ENCODE peak calls at places on chromosomes 4 and X, in eight cellular contexts. One of them, this sample, is unnamed.

GRCh38 chr4:109025471-109026076 is 262.7 kb upstream of the ETNPPL start:
- DNase-seq in Caco-2: no peak
- DNase-seq in brain microvascular endothelial cell: no peak
- DNase-seq in heart right ventricle: no peak
- DNase-seq in neural progenitor cell: no peak
- DNase-seq in fibroblast of the aortic adventitia: no peak
- DNase-seq in left lung: no peak
- DNase-seq in IMR-90: no peak
- DNase-seq in this sample: no peak

GRCh38 chrX:3526084-3526483 is 179.6 kb upstream of the MXRA5 start:
- DNase-seq in IMR-90: peak; percentile 65
- DNase-seq in Caco-2: no peak
- DNase-seq in heart right ventricle: peak; percentile 5
- DNase-seq in left lung: no peak
- DNase-seq in brain microvascular endothelial cell: peak; percentile 47
- DNase-seq in neural progenitor cell: no peak
- DNase-seq in fibroblast of the aortic adventitia: no peak
- DNase-seq in this sample: peak; percentile 71

GRCh38 chrX:31224321-31225012 is 152.6 kb upstream of the FTHL17 start:
- DNase-seq in fibroblast of the aortic adventitia: no peak
- DNase-seq in Caco-2: no peak
- DNase-seq in brain microvascular endothelial cell: no peak
- DNase-seq in left lung: no peak
- DNase-seq in IMR-90: no peak
- DNase-seq in heart right ventricle: no peak
- DNase-seq in neural progenitor cell: no peak
- DNase-seq in this sample: no peak

GRCh38 chr4:99305638-99306380 is 15.0 kb upstream of the ADH1A start:
- DNase-seq in fibroblast of the aortic adventitia: peak; percentile 46
- DNase-seq in IMR-90: no peak
- DNase-seq in brain microvascular endothelial cell: no peak
- DNase-seq in left lung: no peak
- DNase-seq in Caco-2: no peak
- DNase-seq in heart right ventricle: no peak
- DNase-seq in neural progenitor cell: no peak
- DNase-seq in this sample: no peak

GRCh38 chr4:165723051-165723805 is 149.8 kb upstream of the TLL1 start:
- DNase-seq in fibroblast of the aortic adventitia: peak; percentile 39
- DNase-seq in IMR-90: no peak
- DNase-seq in heart right ventricle: no peak
- DNase-seq in neural progenitor cell: no peak
- DNase-seq in left lung: no peak
- DNase-seq in brain microvascular endothelial cell: no peak
- DNase-seq in Caco-2: no peak
- DNase-seq in this sample: peak; percentile 30

GRCh38 chr4:176198316-176198903 is 3.0 kb upstream of the SPATA4 start:
- DNase-seq in fibroblast of the aortic adventitia: no peak
- DNase-seq in Caco-2: no peak
- DNase-seq in IMR-90: no peak
- DNase-seq in brain microvascular endothelial cell: no peak
- DNase-seq in heart right ventricle: no peak
- DNase-seq in neural progenitor cell: peak; percentile 15
- DNase-seq in left lung: no peak
- DNase-seq in this sample: no peak

GRCh38 chr4:92236907-92237306 is 66.9 kb upstream of the GRID2 start:
- DNase-seq in fibroblast of the aortic adventitia: peak; percentile 73
- DNase-seq in left lung: no peak
- DNase-seq in brain microvascular endothelial cell: no peak
- DNase-seq in IMR-90: peak; percentile 77
- DNase-seq in neural progenitor cell: no peak
- DNase-seq in Caco-2: no peak
- DNase-seq in heart right ventricle: no peak
- DNase-seq in this sample: peak; percentile 29

GRCh38 chr4:25155957-25156356 is 4.3 kb downstream of the SEPSECS start:
- DNase-seq in neural progenitor cell: no peak
- DNase-seq in brain microvascular endothelial cell: no peak
- DNase-seq in heart right ventricle: no peak
- DNase-seq in IMR-90: no peak
- DNase-seq in left lung: no peak
- DNase-seq in fibroblast of the aortic adventitia: no peak
- DNase-seq in Caco-2: no peak
- DNase-seq in this sample: no peak

GRCh38 chrX:40922307-40922706 is 162.9 kb upstream of the USP9X start:
- DNase-seq in fibroblast of the aortic adventitia: peak; percentile 66
- DNase-seq in brain microvascular endothelial cell: peak; percentile 76
- DNase-seq in heart right ventricle: no peak
- DNase-seq in Caco-2: peak; percentile 48
- DNase-seq in left lung: no peak
- DNase-seq in neural progenitor cell: peak; percentile 68
- DNase-seq in IMR-90: peak; percentile 44
- DNase-seq in this sample: peak; percentile 63

GRCh38 chr4:74794341-74794801 is at the start of gene BTC:
- DNase-seq in fibroblast of the aortic adventitia: peak; percentile 7
- DNase-seq in brain microvascular endothelial cell: no peak
- DNase-seq in IMR-90: no peak
- DNase-seq in heart right ventricle: peak; percentile 18
- DNase-seq in neural progenitor cell: peak; percentile 24
- DNase-seq in left lung: peak; percentile 80
- DNase-seq in Caco-2: peak; percentile 63
- DNase-seq in this sample: peak; percentile 5

GRCh38 chr4:30537462-30537861 is 182.7 kb upstream of the PCDH7 start:
- DNase-seq in neural progenitor cell: no peak
- DNase-seq in heart right ventricle: no peak
- DNase-seq in IMR-90: peak; percentile 80
- DNase-seq in Caco-2: no peak
- DNase-seq in left lung: no peak
- DNase-seq in fibroblast of the aortic adventitia: peak; percentile 89
- DNase-seq in brain microvascular endothelial cell: peak; percentile 42
- DNase-seq in this sample: peak; percentile 75

GRCh38 chr4:186725422-186726149 is 1.9 kb upstream of the FAT1 start:
- DNase-seq in neural progenitor cell: peak; percentile 86
- DNase-seq in Caco-2: peak; percentile 72
- DNase-seq in left lung: peak; percentile 90
- DNase-seq in fibroblast of the aortic adventitia: peak; percentile 81
- DNase-seq in heart right ventricle: peak; percentile 73
- DNase-seq in IMR-90: peak; percentile 88
- DNase-seq in brain microvascular endothelial cell: peak; percentile 83
- DNase-seq in this sample: peak; percentile 84

DNA sequence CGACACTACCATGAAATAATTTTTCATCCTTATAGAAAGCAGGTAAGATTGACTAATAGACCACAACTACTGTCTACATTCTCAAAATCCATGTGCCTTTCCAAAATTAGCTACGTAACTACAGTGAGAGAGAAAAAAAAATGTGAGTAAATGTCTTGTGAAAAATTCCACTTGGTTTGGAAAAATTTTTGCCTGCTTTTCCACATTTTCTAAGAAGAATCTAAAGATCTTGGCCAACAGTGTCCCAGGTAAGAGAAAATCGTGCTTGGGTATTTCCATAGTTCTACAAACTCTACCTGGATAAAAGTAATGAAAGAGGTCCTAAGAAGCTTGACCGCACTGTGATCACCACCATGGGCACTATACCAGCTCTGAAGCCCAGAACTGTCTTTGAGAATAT is 1.4 kb upstream of the CLCN3 start:
- DNase-seq in heart right ventricle: no peak
- DNase-seq in Caco-2: no peak
- DNase-seq in neural progenitor cell: no peak
- DNase-seq in brain microvascular endothelial cell: no peak
- DNase-seq in fibroblast of the aortic adventitia: no peak
- DNase-seq in left lung: no peak
- DNase-seq in IMR-90: no peak
- DNase-seq in this sample: no peak
- H3K4me3 ChIP-seq in heart right ventricle: peak overlapping the region; percentile 72
- H3K4me3 ChIP-seq in Caco-2: peak overlapping the region; percentile 62
- H3K4me3 ChIP-seq in neural progenitor cell: peak overlapping the region; percentile 85
- H3K4me3 ChIP-seq in brain microvascular endothelial cell: no peak overlapping the region
- H3K4me3 ChIP-seq in fibroblast of the aortic adventitia: peak overlapping the region; percentile 90
- H3K4me3 ChIP-seq in left lung: no peak overlapping the region
- H3K4me3 ChIP-seq in IMR-90: no peak overlapping the region
- H3K4me3 ChIP-seq in this sample: no peak overlapping the region

GRCh38 chr4:48017108-48017527 is 546 bp downstream of the NIPAL1 start:
- DNase-seq in IMR-90: peak; percentile 66
- DNase-seq in fibroblast of the aortic adventitia: peak; percentile 58
- DNase-seq in Caco-2: peak; percentile 80
- DNase-seq in left lung: peak; percentile 83
- DNase-seq in neural progenitor cell: peak; percentile 61
- DNase-seq in heart right ventricle: peak; percentile 22
- DNase-seq in brain microvascular endothelial cell: peak; percentile 83
- DNase-seq in this sample: peak; percentile 72

GRCh38 chr4:48015216-48015615 is 1.3 kb downstream of the CNGA1 start:
- DNase-seq in IMR-90: no peak
- DNase-seq in left lung: no peak
- DNase-seq in Caco-2: no peak
- DNase-seq in heart right ventricle: no peak
- DNase-seq in brain microvascular endothelial cell: no peak
- DNase-seq in fibroblast of the aortic adventitia: no peak
- DNase-seq in neural progenitor cell: no peak
- DNase-seq in this sample: no peak

GRCh38 chr4:48018112-48018511 is 1.5 kb downstream of the NIPAL1 start:
- DNase-seq in Caco-2: no peak
- DNase-seq in left lung: no peak
- DNase-seq in heart right ventricle: no peak
- DNase-seq in brain microvascular endothelial cell: no peak
- DNase-seq in fibroblast of the aortic adventitia: no peak
- DNase-seq in neural progenitor cell: no peak
- DNase-seq in IMR-90: no peak
- DNase-seq in this sample: no peak

GRCh38 chr4:48015678-48016077 is 803 bp downstream of the CNGA1 start:
- DNase-seq in IMR-90: no peak
- DNase-seq in neural progenitor cell: no peak
- DNase-seq in brain microvascular endothelial cell: no peak
- DNase-seq in fibroblast of the aortic adventitia: no peak
- DNase-seq in heart right ventricle: no peak
- DNase-seq in left lung: no peak
- DNase-seq in Caco-2: no peak
- DNase-seq in this sample: no peak

DNA sequence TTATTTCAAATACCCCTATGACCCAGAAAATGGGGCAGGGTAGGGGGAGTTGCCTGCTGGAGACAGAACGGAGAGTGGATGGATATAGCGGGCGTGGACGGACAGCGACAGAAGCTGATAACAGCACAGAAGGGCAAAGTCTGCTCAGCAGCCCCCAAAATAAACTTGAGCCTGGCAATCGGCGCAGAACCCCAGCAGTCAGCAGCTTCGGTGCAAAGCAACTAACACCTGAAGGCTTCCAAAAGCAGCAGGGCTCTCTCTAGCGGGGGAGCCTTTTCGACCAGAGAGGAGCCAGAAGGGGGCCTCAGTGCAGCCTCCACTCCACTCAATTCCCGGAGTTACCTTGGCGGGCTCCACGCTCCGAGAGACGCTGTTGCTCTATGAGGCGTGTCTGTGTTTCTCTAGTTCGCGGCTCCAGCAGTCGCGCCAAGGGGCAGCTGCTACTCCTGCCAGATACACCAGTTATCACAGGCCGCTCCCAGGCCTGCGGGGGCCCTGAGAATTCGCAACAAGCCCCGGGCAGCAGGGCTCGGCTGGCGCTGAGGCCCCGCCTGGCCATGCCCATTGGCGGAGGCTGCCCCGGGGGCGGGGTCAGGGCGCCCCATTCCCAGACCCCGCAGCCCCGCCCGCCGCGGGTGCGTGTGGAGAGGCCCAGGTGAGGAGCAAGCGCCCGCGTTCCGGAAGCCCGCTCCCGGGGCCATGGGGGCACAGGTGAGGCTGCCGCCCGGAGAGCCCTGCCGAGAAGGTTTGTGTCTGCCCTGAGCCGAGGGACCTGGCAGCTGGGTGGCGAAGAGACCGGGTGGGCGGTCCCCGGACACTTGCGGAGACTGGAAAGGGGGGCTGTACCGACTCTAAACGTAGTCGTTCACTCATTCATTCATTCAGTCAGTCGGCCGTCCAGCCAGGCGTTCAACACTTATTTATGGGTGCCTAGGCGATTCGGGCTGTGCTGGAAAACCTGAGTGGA is at the start of the genes CNGA1 and NIPAL1:
- DNase-seq in neural progenitor cell: peak; percentile 94
- DNase-seq in brain microvascular endothelial cell: peak; percentile 66
- DNase-seq in Caco-2: peak; percentile 95
- DNase-seq in IMR-90: peak; percentile 23
- DNase-seq in left lung: peak; percentile 95
- DNase-seq in fibroblast of the aortic adventitia: peak; percentile 71
- DNase-seq in heart right ventricle: peak; percentile 50
- DNase-seq in this sample: peak; percentile 42
- TF ChIP-seq CTCF in neural progenitor cell: peak; percentile 51
- TF ChIP-seq CTCF in brain microvascular endothelial cell: peak; percentile 76
- TF ChIP-seq CTCF in Caco-2: no peak
- TF ChIP-seq CTCF in IMR-90: peak; percentile 28
- TF ChIP-seq CTCF in left lung: no peak
- TF ChIP-seq CTCF in fibroblast of the aortic adventitia: peak; percentile 53
- TF ChIP-seq CTCF in heart right ventricle: no peak
- TF ChIP-seq CTCF in this sample: peak; percentile 35

GRCh38 chr4:143286733-143287570 is 49.7 kb upstream of the GAB1 start:
- DNase-seq in IMR-90: peak; percentile 75
- DNase-seq in heart right ventricle: peak; percentile 13
- DNase-seq in left lung: no peak
- DNase-seq in fibroblast of the aortic adventitia: peak; percentile 83
- DNase-seq in Caco-2: no peak
- DNase-seq in neural progenitor cell: no peak
- DNase-seq in brain microvascular endothelial cell: peak; percentile 63
- DNase-seq in this sample: peak; percentile 75
- H3K4me3 ChIP-seq in IMR-90: no peak overlapping the region
- H3K4me3 ChIP-seq in heart right ventricle: no peak overlapping the region
- H3K4me3 ChIP-seq in left lung: no peak overlapping the region
- H3K4me3 ChIP-seq in fibroblast of the aortic adventitia: no peak overlapping the region
- H3K4me3 ChIP-seq in Caco-2: no peak overlapping the region
- H3K4me3 ChIP-seq in neural progenitor cell: no peak overlapping the region
- H3K4me3 ChIP-seq in brain microvascular endothelial cell: no peak overlapping the region
- H3K4me3 ChIP-seq in this sample: no peak overlapping the region

GRCh38 chr4:64718091-64718490 is 308.8 kb upstream of the TECRL start:
- DNase-seq in fibroblast of the aortic adventitia: peak; percentile 0
- DNase-seq in Caco-2: no peak
- DNase-seq in heart right ventricle: no peak
- DNase-seq in brain microvascular endothelial cell: no peak
- DNase-seq in neural progenitor cell: peak; percentile 14
- DNase-seq in left lung: no peak
- DNase-seq in IMR-90: no peak
- DNase-seq in this sample: peak; percentile 5

GRCh38 chr4:64715741-64716140 is 306.5 kb upstream of the TECRL start:
- DNase-seq in brain microvascular endothelial cell: no peak
- DNase-seq in fibroblast of the aortic adventitia: no peak
- DNase-seq in left lung: no peak
- DNase-seq in IMR-90: no peak
- DNase-seq in heart right ventricle: no peak
- DNase-seq in Caco-2: no peak
- DNase-seq in neural progenitor cell: no peak
- DNase-seq in this sample: no peak

DNA sequence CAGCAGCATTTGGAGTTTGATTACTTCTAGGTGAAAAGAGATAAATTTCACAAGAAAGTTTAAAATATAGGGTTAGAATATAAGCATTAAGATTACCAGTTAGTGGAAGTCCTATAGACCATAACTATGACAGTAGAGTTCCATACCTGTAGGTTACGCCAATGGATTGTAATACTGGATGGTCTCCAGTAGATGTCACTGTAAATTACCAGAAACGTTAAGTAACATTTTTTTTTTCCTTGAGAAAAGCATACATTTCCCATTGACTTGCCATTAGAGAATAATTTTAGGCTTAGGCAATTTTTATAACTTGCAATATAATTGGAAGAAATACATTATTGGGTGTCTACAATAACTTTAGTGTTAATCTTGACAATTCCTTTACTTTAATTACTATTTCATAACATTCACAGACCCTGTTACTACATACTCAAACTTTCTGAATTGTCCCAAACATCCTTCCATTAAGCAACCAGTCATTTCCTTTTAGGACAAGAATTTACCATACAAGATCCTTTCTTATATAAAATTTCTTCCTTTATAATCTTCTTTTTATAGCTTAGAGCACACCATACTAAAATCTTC is 304.1 kb upstream of the TECRL start:
- DNase-seq in heart right ventricle: no peak
- DNase-seq in left lung: no peak
- DNase-seq in fibroblast of the aortic adventitia: peak; percentile 31
- DNase-seq in Caco-2: no peak
- DNase-seq in brain microvascular endothelial cell: peak; percentile 3
- DNase-seq in IMR-90: peak; percentile 4
- DNase-seq in neural progenitor cell: peak; percentile 23
- DNase-seq in this sample: peak; percentile 30
- TF ChIP-seq CTCF in heart right ventricle: no peak
- TF ChIP-seq CTCF in left lung: peak; percentile 31
- TF ChIP-seq CTCF in fibroblast of the aortic adventitia: peak; percentile 51
- TF ChIP-seq CTCF in Caco-2: peak; percentile 29
- TF ChIP-seq CTCF in brain microvascular endothelial cell: peak; percentile 29
- TF ChIP-seq CTCF in IMR-90: peak; percentile 22
- TF ChIP-seq CTCF in neural progenitor cell: peak; percentile 71
- TF ChIP-seq CTCF in this sample: peak; percentile 49

This sample was measured in fibroblast of mammary gland.